ENCODE peak calls at places on chromosomes 13 and 19, in seven cellular contexts. H is PC-3, S is ovary, M is heart left ventricle, U is ascending aorta, B is HCT116, C is PC-9. Y is an unnamed sample. For H3K4me1 and H3K36me3, the result is how much of the 10 kb centered on the place peaks cover.

GRCh38 chr19:55486971-55487883 is 1.0 kb upstream of the SSC5D start:
- DNase-seq in B (no peak), H (peak), U (peak), C (peak), S (peak), M (peak), Y (peak)

GRCh38 chr13:66506031-66506777 is 723.9 kb downstream of the PCDH9 start:
- DNase-seq in M (no peak), S (no peak), C (no peak), U (no peak), H (no peak), B (no peak), Y (no peak)

GRCh38 chr19:48935864-48936263 is 2.4 kb downstream of the DHDH start:
- DNase-seq in H (no peak), U (no peak), B (no peak), M (no peak), S (no peak), C (no peak), Y (no peak)

GRCh38 chr19:35294328-35294727 is 2.4 kb downstream of the MAG start:
- DNase-seq in B (no peak), H (no peak), M (no peak), U (no peak), S (no peak), C (no peak), Y (peak)

GRCh38 chr13:104106705-104107393 is 1040.6 kb upstream of the SLC10A2 start:
- DNase-seq in H (peak), M (no peak), U (no peak), B (no peak), S (no peak), C (peak), Y (no peak)

GRCh38 chr19:4067396-4068057 is 828 bp upstream of the ZBTB7A start:
- DNase-seq in M (no peak), C (no peak), H (no peak), B (no peak), S (peak), U (no peak), Y (peak)

GRCh38 chr19:5282926-5283325 is 57.7 kb downstream of the PTPRS start:
- DNase-seq in U (no peak), S (no peak), H (no peak), B (no peak), M (no peak), C (no peak), Y (no peak)

GRCh38 chr19:5951338-5951861 is 26.5 kb downstream of the RANBP3 start:
- DNase-seq in H (no peak), C (no peak), B (no peak), M (no peak), U (no peak), S (no peak), Y (no peak)

GRCh38 chr19:51508059-51508733 is 6.6 kb upstream of the SIGLEC12 start:
- DNase-seq in B (no peak), U (no peak), M (no peak), S (no peak), C (no peak), H (no peak), Y (no peak)

GRCh38 chr19:10760268-10760944 is 42.5 kb downstream of the DNM2 start:
- DNase-seq in M (peak), H (peak), C (peak), U (no peak), B (peak), S (no peak), Y (peak)

GRCh38 chr13:56561327-56561726 is 579.4 kb upstream of the PRR20A start:
- DNase-seq in C (no peak), U (no peak), H (peak), S (no peak), B (no peak), M (no peak), Y (peak)

GRCh38 chr13:43783820-43784219 is 3.0 kb downstream of the ENOX1 start:
- DNase-seq in U (no peak), M (no peak), H (peak), S (no peak), C (peak), B (no peak), Y (peak)

GRCh38 chr19:47095707-47096704 is 17.6 kb downstream of the ZC3H4 start:
- DNase-seq in H (peak), M (peak), C (peak), S (no peak), U (no peak), B (peak), Y (no peak)

GRCh38 chr13:34416833-34417425 is 525.1 kb upstream of the NBEA start:
- DNase-seq in U (peak), S (peak), C (peak), H (peak), M (peak), B (no peak), Y (no peak)

GRCh38 chr13:113153810-113154748 is 4.4 kb upstream of the PROZ start:
- DNase-seq in U (peak), B (peak), S (peak), C (peak), M (peak), H (peak), Y (peak)

GRCh38 chr13:110869805-110870706 is 44.8 kb downstream of the ANKRD10 start:
- DNase-seq in M (peak), C (peak), S (peak), B (peak), U (peak), H (peak), Y (peak)

GRCh38 chr13:21011378-21011777 is 50.0 kb downstream of the LATS2 start:
- DNase-seq in M (no peak), U (no peak), H (no peak), C (no peak), B (no peak), S (no peak), Y (no peak)

GRCh38 chr13:93736111-93736510 is 509.5 kb downstream of the GPC6 start:
- DNase-seq in U (no peak), C (no peak), H (peak), M (no peak), S (no peak), B (no peak), Y (no peak)

GRCh38 chr19:43460362-43461016 is 4.9 kb downstream of the LYPD3 start:
- DNase-seq in U (no peak), H (no peak), S (no peak), M (no peak), B (no peak), C (no peak), Y (no peak)

GRCh38 chr13:48539550-48539949 is 6.7 kb upstream of the RCBTB2 start:
- DNase-seq in S (no peak), M (no peak), B (no peak), U (no peak), H (no peak), C (no peak), Y (no peak)

GRCh38 chr19:36213793-36214387 is 575 bp downstream of the ZNF565 start:
- DNase-seq in C (no peak), U (peak), H (peak), S (no peak), B (no peak), M (no peak), Y (no peak)

GRCh38 chr13:30569901-30570576 is 47.7 kb upstream of the USPL1 start:
- DNase-seq in C (peak), M (no peak), U (peak), H (peak), B (peak), S (peak), Y (peak)

GRCh38 chr19:3403489-3404323 is 37.3 kb downstream of the NFIC start:
- DNase-seq in U (peak), H (no peak), M (peak), B (no peak), C (no peak), S (peak), Y (peak)

GRCh38 chr13:30619731-30620130 is 2.0 kb downstream of the USPL1 start:
- DNase-seq in H (peak), S (no peak), M (no peak), B (no peak), U (no peak), C (no peak), Y (no peak)

GRCh38 chr13:99383511-99383921 is 76.3 kb upstream of the GPR183 start:
- DNase-seq in H (no peak), C (no peak), U (peak), B (no peak), S (no peak), M (no peak), Y (no peak)

GRCh38 chr13:99384468-99384867 is 77.3 kb upstream of the GPR183 start:
- DNase-seq in C (no peak), U (peak), S (no peak), B (no peak), M (no peak), H (no peak), Y (no peak)

GRCh38 chr13:99385161-99385560 is 78.0 kb upstream of the GPR183 start:
- DNase-seq in M (no peak), S (no peak), C (no peak), H (no peak), U (peak), B (no peak), Y (no peak)

GRCh38 chr13:99382428-99383133 is 75.4 kb upstream of the GPR183 start:
- DNase-seq in M (no peak), B (no peak), H (no peak), C (no peak), S (no peak), U (peak), Y (no peak)

GRCh38 chr13:99383946-99384345 is 76.7 kb upstream of the GPR183 start:
- DNase-seq in S (no peak), H (no peak), C (no peak), U (peak), M (no peak), B (no peak), Y (no peak)
- H3K4me1 ChIP-seq in S (under half), H (under half), C (under half), U (under half), M (under half), B (under half), Y (under half)

GRCh38 chr13:27125357-27126282 is 46.0 kb downstream of the USP12 start:
- DNase-seq in H (no peak), C (no peak), B (no peak), S (no peak), M (no peak), U (no peak), Y (no peak)
- TF ChIP-seq CTCF in H (no peak), C (no peak), B (peak), S (no peak), M (no peak), U (no peak), Y (no peak)

DNA sequence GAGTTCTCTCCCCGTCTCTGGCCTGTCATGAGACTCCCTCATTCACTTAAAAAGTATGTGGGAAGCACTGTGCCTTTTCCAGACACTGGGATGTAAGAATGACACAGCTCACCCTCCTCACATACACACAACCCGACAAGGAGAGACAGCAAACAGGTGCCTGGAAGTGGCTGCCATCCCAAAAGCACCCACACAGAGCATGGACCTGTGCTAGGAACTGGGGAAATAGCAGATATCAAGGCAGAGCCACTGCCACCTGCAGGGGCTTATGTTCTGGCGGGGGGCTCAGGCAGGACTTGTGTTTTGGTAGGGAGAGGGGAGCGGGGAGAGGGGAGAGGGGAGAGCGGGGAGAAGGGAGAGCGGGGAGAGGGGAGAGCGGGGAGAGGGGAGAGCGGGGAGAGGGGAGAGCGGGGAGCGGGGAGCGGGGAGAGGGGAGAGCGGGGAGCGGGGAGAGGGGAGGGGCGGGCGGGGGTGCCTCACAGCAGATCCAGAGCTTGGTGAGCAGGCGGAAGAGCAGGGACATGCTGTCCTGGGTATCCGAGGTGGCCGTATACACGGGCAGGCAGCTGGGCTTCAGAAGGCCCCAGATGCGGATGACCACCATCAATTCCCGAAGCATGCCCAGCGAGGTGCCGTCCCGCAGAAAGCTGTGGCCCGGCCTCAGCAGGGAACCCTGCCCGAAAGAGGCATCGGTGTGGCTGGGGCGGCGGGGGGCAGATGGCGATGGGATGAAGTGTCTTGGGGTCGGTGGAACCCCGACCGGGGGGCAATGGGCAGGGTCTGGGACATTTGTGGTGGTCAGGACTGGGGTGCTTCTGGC is 12.2 kb downstream of the CFD start:
- DNase-seq in U (no peak), M (no peak), C (no peak), B (no peak), S (no peak), H (no peak), Y (no peak)
- H3K36me3 ChIP-seq in U (half or more), M (half or more), C (under half), B (under half), S (under half), H (under half), Y (under half)

GRCh38 chr13:98527526-98527925 is 49.4 kb downstream of the STK24 start:
- DNase-seq in B (no peak), C (no peak), M (no peak), U (no peak), S (no peak), H (no peak), Y (no peak)
- H3K4me1 ChIP-seq in B (under half), C (under half), M (under half), U (under half), S (under half), H (under half), Y (under half)

DNA sequence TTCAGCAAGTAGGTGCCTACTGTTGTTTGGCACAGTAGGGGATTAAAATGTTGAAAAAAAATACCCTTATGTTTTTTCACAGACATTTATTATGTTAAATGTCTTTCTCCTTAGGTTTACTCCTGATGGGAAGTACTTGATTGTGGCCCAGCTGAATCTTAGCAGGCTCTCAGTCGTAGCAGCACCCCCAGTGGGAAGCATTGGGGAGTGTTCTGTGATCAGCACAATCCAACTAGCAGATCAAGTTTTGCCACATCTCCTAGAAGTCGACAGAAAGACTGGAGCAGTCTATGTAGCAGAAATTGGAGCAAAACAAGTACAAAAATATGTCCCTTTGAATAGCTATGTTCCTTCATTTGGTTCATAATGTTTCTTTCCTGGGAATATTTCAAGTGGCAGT is 9.3 kb downstream of the NHLRC3 start:
- DNase-seq in H (peak), B (no peak), U (no peak), S (no peak), C (peak), M (no peak), Y (peak)
- TF ChIP-seq CTCF in H (peak), B (peak), U (no peak), S (no peak), C (no peak), M (no peak), Y (peak)

Y was measured in A673.